ENCODE peak calls at places on chromosome 18, in ten cellular contexts. Q, R, W, K, P, U, V, G, X and A are unnamed samples.

GRCh38 chr18:10571537-10571936 is 45.7 kb downstream of the NAPG start:
- DNase-seq in X (no peak), R (no peak), U (no peak), V (no peak), G (no peak), Q (no peak), W (no peak), K (no peak), P (no peak), A (no peak)

GRCh38 chr18:58394046-58394445 is 234.8 kb downstream of the ALPK2 start:
- DNase-seq in X (no peak), G (no peak), U (no peak), K (no peak), V (no peak), P (no peak), R (no peak), W (no peak), Q (no peak), A (peak)

GRCh38 chr18:23943903-23944624 is 70.5 kb upstream of the TTC39C start:
- DNase-seq in Q (no peak), K (peak), G (no peak), W (no peak), V (peak), U (no peak), R (no peak), P (no peak), X (no peak), A (peak)

GRCh38 chr18:78625895-78626294 is 353.7 kb upstream of the SALL3 start:
- DNase-seq in U (no peak), W (no peak), R (no peak), P (no peak), X (no peak), Q (no peak), K (no peak), V (no peak), G (no peak), A (no peak)

GRCh38 chr18:50107468-50107867 is 87.5 kb downstream of the MYO5B start:
- DNase-seq in V (no peak), Q (no peak), R (no peak), P (no peak), G (no peak), X (no peak), W (no peak), K (no peak), U (peak), A (no peak)

GRCh38 chr18:58201728-58202405 is 157.8 kb downstream of the NEDD4L start:
- DNase-seq in R (no peak), W (no peak), V (no peak), K (no peak), X (no peak), G (no peak), P (no peak), U (no peak), Q (no peak), A (no peak)

GRCh38 chr18:57768557-57769326 is 34.4 kb downstream of the ATP8B1 start:
- DNase-seq in R (no peak), G (peak), V (no peak), U (no peak), Q (no peak), K (peak), W (no peak), X (no peak), P (peak), A (peak)

GRCh38 chr18:48913201-48913600 is 37.6 kb downstream of the SMAD7 start:
- DNase-seq in X (peak), R (no peak), Q (peak), U (no peak), W (no peak), G (no peak), K (no peak), P (no peak), V (no peak), A (no peak)

GRCh38 chr18:74898965-74899364 is 301.3 kb downstream of the ZNF407 start:
- DNase-seq in X (peak), U (no peak), R (no peak), W (no peak), G (no peak), K (peak), Q (no peak), P (no peak), V (peak), A (peak)

GRCh38 chr18:77320960-77321559 is 71.4 kb downstream of the GALR1 start:
- DNase-seq in W (no peak), V (no peak), Q (no peak), P (no peak), G (no peak), X (no peak), K (no peak), R (no peak), U (no peak), A (no peak)

GRCh38 chr18:77065221-77065981 is 67.2 kb downstream of the MBP start:
- DNase-seq in V (peak), Q (peak), U (no peak), P (peak), X (peak), K (peak), R (peak), W (peak), G (peak), A (peak)

GRCh38 chr18:77651441-77651840 is 401.8 kb downstream of the GALR1 start:
- DNase-seq in K (no peak), X (no peak), V (no peak), G (no peak), R (no peak), Q (no peak), U (no peak), P (no peak), W (no peak), A (no peak)

GRCh38 chr18:58581265-58581664 is 47.6 kb downstream of the ALPK2 start:
- DNase-seq in G (peak), R (peak), P (no peak), V (peak), W (no peak), U (no peak), X (peak), K (peak), Q (no peak), A (peak)

GRCh38 chr18:23716516-23716915 is 27.3 kb downstream of the LAMA3 start:
- DNase-seq in K (peak), G (no peak), R (peak), Q (no peak), W (no peak), U (no peak), V (no peak), X (peak), P (peak), A (peak)

GRCh38 chr18:79933765-79934164 is 17.7 kb downstream of the SLC66A2 start:
- DNase-seq in Q (peak), P (peak), K (peak), X (no peak), G (peak), R (no peak), U (peak), W (peak), V (no peak), A (no peak)

GRCh38 chr18:34039194-34039593 is 185.5 kb downstream of the NOL4 start:
- DNase-seq in W (no peak), Q (no peak), V (no peak), G (no peak), R (no peak), K (no peak), P (no peak), X (no peak), U (no peak), A (no peak)

GRCh38 chr18:59837586-59837985 is 62.2 kb upstream of the PMAIP1 start:
- DNase-seq in R (no peak), G (no peak), U (peak), P (peak), Q (no peak), W (no peak), V (peak), X (peak), K (peak), A (peak)

GRCh38 chr18:29034113-29034856 is 857.4 kb upstream of the CDH2 start:
- DNase-seq in Q (no peak), G (no peak), X (peak), P (no peak), K (peak), U (no peak), R (no peak), V (no peak), W (no peak), A (peak)

GRCh38 chr18:4870177-4870773 is 326.8 kb downstream of the AKAIN1 start:
- DNase-seq in Q (no peak), V (no peak), W (no peak), X (peak), U (no peak), P (peak), R (no peak), G (no peak), K (no peak), A (peak)

GRCh38 chr18:77035380-77035779 is 97.2 kb downstream of the MBP start:
- DNase-seq in X (no peak), V (no peak), U (no peak), R (no peak), W (no peak), Q (no peak), K (no peak), G (no peak), P (no peak), A (peak)

GRCh38 chr18:49654347-49654746 is 92.5 kb downstream of the LIPG start:
- DNase-seq in G (no peak), U (no peak), R (no peak), P (no peak), X (no peak), Q (no peak), W (no peak), V (no peak), K (no peak), A (no peak)

GRCh38 chr18:35500113-35500512 is 2.4 kb upstream of the INO80C start:
- DNase-seq in X (no peak), U (no peak), W (no peak), R (no peak), G (no peak), Q (no peak), P (no peak), V (no peak), K (no peak), A (no peak)

DNA sequence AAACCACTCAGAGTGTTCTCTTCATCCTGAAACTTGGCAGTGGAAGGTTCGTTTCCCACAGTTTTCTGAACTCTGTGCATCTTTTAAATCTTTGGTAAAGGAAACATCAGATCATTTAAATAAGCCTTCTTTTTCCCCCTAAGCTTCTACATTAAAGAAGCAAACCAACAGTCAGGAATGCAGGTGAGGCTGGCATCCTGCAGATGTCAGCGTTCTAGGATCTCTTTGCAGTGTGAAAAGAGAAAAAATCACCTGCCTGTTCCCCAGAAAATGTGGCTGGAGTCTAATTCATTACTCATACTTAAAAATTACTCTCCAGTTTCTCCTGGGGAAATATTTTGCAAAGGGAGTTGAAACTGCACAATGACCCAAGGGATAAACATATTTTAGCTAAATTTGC is 64.5 kb upstream of the ZCCHC2 start:
- DNase-seq in P (no peak), R (no peak), K (no peak), Q (no peak), W (no peak), G (no peak), V (no peak), X (no peak), U (no peak), A (no peak)
- TF ChIP-seq CTCF in P (no peak), R (no peak), K (no peak), Q (no peak), W (no peak), G (no peak), V (no peak), X (peak), U (no peak), A (no peak)

GRCh38 chr18:51621103-51621969 is 423.9 kb upstream of the MEX3C start:
- DNase-seq in G (no peak), U (peak), W (no peak), K (peak), V (peak), R (peak), P (peak), X (peak), Q (no peak), A (peak)
- H3K4me3 ChIP-seq in G (peak), U (no peak), W (no peak), K (no peak), V (no peak), R (no peak), P (no peak), X (no peak), Q (no peak), A (no peak)

GRCh38 chr18:46946656-46947282 is 29.4 kb downstream of the KATNAL2 start:
- DNase-seq in X (peak), Q (peak), U (peak), R (peak), G (peak), W (peak), P (peak), K (peak), V (peak), A (peak)

GRCh38 chr18:46953195-46953594 is 35.8 kb downstream of the KATNAL2 start:
- DNase-seq in W (no peak), Q (no peak), U (no peak), V (no peak), G (no peak), X (no peak), P (no peak), K (no peak), R (no peak), A (no peak)

GRCh38 chr18:46950064-46950656 is 32.8 kb downstream of the KATNAL2 start:
- DNase-seq in X (peak), V (peak), K (peak), G (no peak), U (no peak), R (no peak), Q (no peak), P (peak), W (no peak), A (no peak)
- TF ChIP-seq CTCF in X (peak), V (peak), K (peak), G (peak), U (peak), R (no peak), Q (no peak), P (peak), W (no peak), A (peak)

GRCh38 chr18:9329471-9329870 is 5.1 kb upstream of the TWSG1 start:
- DNase-seq in P (no peak), K (no peak), R (no peak), X (peak), Q (no peak), V (no peak), U (no peak), W (no peak), G (no peak), A (no peak)

GRCh38 chr18:9330419-9330818 is 4.2 kb upstream of the TWSG1 start:
- DNase-seq in X (no peak), U (no peak), Q (no peak), K (no peak), V (no peak), P (no peak), G (no peak), W (no peak), R (no peak), A (no peak)

GRCh38 chr18:9325716-9326115 is 8.9 kb upstream of the TWSG1 start:
- DNase-seq in R (no peak), X (no peak), V (no peak), W (no peak), P (no peak), G (no peak), Q (no peak), U (no peak), K (peak), A (no peak)

GRCh38 chr18:9323750-9324445 is 10.7 kb upstream of the TWSG1 start:
- DNase-seq in X (peak), W (no peak), V (no peak), G (no peak), R (no peak), P (no peak), U (no peak), Q (no peak), K (peak), A (peak)

DNA sequence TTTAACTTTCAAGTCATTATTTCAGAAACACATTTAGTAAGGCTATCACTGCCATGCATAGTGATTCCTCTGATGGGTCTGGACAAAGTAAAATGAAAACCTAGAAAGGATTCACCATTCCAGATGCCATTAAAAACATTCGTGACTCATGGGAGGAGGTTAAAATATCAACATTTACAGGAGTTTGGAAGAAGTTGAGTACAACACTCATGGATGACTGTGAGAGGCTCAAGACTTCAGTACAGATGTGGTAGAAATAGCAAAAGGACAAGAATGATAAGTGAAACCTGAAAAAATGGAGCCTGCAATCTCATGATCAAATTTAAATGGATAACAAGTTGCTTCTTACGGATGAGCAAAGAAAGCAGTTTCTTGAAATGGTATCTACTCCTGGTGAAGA is 5.8 kb upstream of the TWSG1 start:
- DNase-seq in R (no peak), Q (no peak), W (no peak), G (no peak), X (no peak), V (no peak), K (no peak), P (no peak), U (no peak), A (peak)
- H3K4me3 ChIP-seq in R (no peak), Q (no peak), W (no peak), G (no peak), X (no peak), V (no peak), K (no peak), P (no peak), U (no peak), A (no peak)

GRCh38 chr18:71743634-71744033 is 800.5 kb downstream of the CBLN2 start:
- DNase-seq in W (no peak), V (no peak), X (no peak), G (no peak), P (no peak), Q (no peak), U (no peak), K (no peak), R (no peak), A (no peak)
- TF ChIP-seq CTCF in W (no peak), V (no peak), X (no peak), G (no peak), P (no peak), Q (no peak), U (no peak), K (no peak), R (no peak), A (no peak)

GRCh38 chr18:73613706-73614340 is 533.8 kb downstream of the FBXO15 start:
- DNase-seq in P (no peak), G (no peak), Q (no peak), K (peak), R (no peak), V (no peak), X (peak), U (no peak), W (no peak), A (peak)
- H3K4me3 ChIP-seq in P (no peak), G (no peak), Q (no peak), K (no peak), R (no peak), V (no peak), X (no peak), U (no peak), W (no peak), A (no peak)

GRCh38 chr18:70462078-70462439 is 173.2 kb downstream of the SOCS6 start:
- DNase-seq in P (no peak), R (no peak), G (no peak), Q (no peak), W (no peak), K (no peak), X (no peak), V (no peak), U (no peak), A (no peak)

GRCh38 chr18:70468861-70469570 is 180.2 kb downstream of the SOCS6 start:
- DNase-seq in V (no peak), R (no peak), X (no peak), U (no peak), Q (no peak), W (no peak), K (peak), G (no peak), P (no peak), A (no peak)

GRCh38 chr18:70463085-70463484 is 174.2 kb downstream of the SOCS6 start:
- DNase-seq in P (no peak), W (no peak), X (no peak), R (no peak), Q (no peak), V (no peak), G (no peak), U (no peak), K (no peak), A (no peak)

GRCh38 chr18:70461323-70462077 is 172.7 kb downstream of the SOCS6 start:
- DNase-seq in W (no peak), G (no peak), Q (no peak), U (no peak), R (no peak), V (no peak), P (no peak), K (no peak), X (no peak), A (no peak)

DNA sequence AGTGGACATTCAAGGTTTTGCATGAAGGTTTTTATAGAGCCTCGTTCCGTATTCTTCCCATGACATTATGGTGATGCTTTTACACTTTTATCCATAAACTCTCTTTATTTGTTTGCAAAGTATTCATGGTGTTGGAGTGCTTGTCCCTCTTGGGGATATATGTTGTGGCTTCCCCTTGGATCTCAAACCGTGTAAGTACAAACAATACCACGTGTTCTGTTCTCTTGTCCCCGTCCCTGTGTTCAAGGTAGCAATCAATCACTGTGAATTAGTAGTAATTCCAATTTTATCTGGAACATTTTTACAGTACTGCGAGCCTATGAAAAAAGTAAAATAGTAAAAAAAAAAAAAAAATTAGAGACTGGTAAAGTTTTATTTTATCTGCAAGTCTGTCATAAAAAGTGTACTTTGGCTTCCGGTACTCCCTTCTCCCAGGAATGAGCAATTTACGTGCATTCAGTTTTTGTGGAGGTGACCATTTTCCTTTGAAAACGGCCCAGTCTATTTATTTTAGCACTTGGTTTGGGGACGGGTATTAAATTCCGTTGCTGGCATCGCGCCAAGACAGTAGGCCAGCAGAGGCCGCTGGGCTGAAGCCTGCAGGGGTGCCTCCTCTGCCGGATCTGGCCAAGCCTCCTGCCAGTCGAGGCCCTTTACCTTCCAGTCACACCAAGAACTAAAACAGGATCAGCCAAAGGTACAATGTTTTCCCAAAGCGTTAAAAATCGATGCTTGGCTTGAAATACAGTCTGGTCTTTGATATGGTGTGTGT is 175.7 kb downstream of the SOCS6 start:
- DNase-seq in K (peak), V (peak), R (peak), G (peak), Q (peak), U (peak), X (peak), P (peak), W (peak), A (peak)
- TF ChIP-seq CTCF in K (peak), V (peak), R (no peak), G (peak), Q (no peak), U (peak), X (peak), P (peak), W (peak), A (peak)

DNA sequence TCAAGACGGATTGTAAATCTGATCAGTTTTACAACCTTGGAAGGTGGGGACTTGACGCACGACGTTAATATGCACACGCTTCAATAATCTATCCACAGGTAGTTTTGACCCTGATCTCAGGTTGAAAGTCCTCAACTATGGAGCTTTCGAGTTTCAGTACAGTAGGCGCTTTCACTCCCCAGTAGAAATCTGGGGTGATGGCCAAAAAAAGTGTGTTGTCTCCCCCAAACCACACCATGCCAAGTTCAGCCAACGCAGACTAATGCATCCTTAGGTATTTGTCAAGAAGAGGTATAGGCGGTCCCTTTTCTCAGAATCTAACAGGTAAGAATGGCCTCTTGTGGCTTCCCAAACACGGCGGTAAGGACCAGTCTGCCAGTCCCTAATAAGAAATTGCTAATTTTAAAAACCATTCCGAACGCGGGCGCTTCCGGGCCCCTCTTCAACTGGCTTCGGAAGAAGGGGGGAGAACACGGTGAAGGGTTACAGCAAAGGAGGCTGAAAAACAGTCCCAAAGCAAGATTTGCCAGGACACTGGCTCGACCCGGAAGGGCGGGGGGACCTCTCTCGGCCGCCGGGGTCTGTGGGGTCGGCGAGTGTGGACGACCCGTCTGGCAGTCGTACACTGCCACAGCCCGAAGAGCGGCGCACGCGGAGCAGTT is 661 bp downstream of the FAM210A start:
- DNase-seq in X (peak), P (peak), V (peak), Q (no peak), R (no peak), K (peak), G (no peak), W (peak), U (no peak), A (peak)
- H3K4me3 ChIP-seq in X (peak), P (peak), V (peak), Q (peak), R (peak), K (peak), G (peak), W (peak), U (peak), A (peak)